ENCODE peak calls at places on chromosomes 13 and 19, in ten cellular contexts. One of them, this sample, is unnamed. For H3K4me1 and H3K27me3, the result is how much of the 10 kb centered on the place peaks cover.

GRCh38 chr13:46751811-46752635 is 44.9 kb downstream of the ESD start:
- DNase-seq in prostate gland: no peak
- DNase-seq in foreskin keratinocyte: no peak
- DNase-seq in lower lobe of right lung: no peak
- DNase-seq in fibroblast of lung: peak
- DNase-seq in psoas muscle: no peak
- DNase-seq in heart left ventricle: no peak
- DNase-seq in right atrium auricular region: no peak
- DNase-seq in ovary: no peak
- DNase-seq in mammary epithelial cell: no peak
- DNase-seq in this sample: peak

GRCh38 chr19:4014541-4015491 is 7.3 kb downstream of the PIAS4 start:
- DNase-seq in fibroblast of lung: no peak
- DNase-seq in prostate gland: no peak
- DNase-seq in ovary: no peak
- DNase-seq in mammary epithelial cell: no peak
- DNase-seq in heart left ventricle: peak
- DNase-seq in psoas muscle: peak
- DNase-seq in lower lobe of right lung: no peak
- DNase-seq in right atrium auricular region: no peak
- DNase-seq in foreskin keratinocyte: no peak
- DNase-seq in this sample: no peak

GRCh38 chr19:47406711-47407416 is 12.5 kb downstream of the MEIS3 start:
- DNase-seq in right atrium auricular region: no peak
- DNase-seq in lower lobe of right lung: no peak
- DNase-seq in mammary epithelial cell: no peak
- DNase-seq in fibroblast of lung: no peak
- DNase-seq in foreskin keratinocyte: no peak
- DNase-seq in ovary: no peak
- DNase-seq in psoas muscle: no peak
- DNase-seq in prostate gland: no peak
- DNase-seq in heart left ventricle: no peak
- DNase-seq in this sample: peak

GRCh38 chr19:34313188-34313587 is 51.8 kb upstream of the GPI start:
- DNase-seq in lower lobe of right lung: no peak
- DNase-seq in ovary: no peak
- DNase-seq in right atrium auricular region: no peak
- DNase-seq in fibroblast of lung: peak
- DNase-seq in foreskin keratinocyte: peak
- DNase-seq in mammary epithelial cell: peak
- DNase-seq in psoas muscle: no peak
- DNase-seq in prostate gland: no peak
- DNase-seq in heart left ventricle: no peak
- DNase-seq in this sample: no peak

GRCh38 chr19:49809155-49809986 is 3.7 kb downstream of the FUZ start:
- DNase-seq in right atrium auricular region: peak
- DNase-seq in psoas muscle: peak
- DNase-seq in lower lobe of right lung: peak
- DNase-seq in fibroblast of lung: peak
- DNase-seq in prostate gland: peak
- DNase-seq in foreskin keratinocyte: no peak
- DNase-seq in heart left ventricle: peak
- DNase-seq in mammary epithelial cell: no peak
- DNase-seq in ovary: peak
- DNase-seq in this sample: peak

GRCh38 chr19:3827306-3827705 is 41.1 kb upstream of the MATK start:
- DNase-seq in ovary: no peak
- DNase-seq in psoas muscle: no peak
- DNase-seq in fibroblast of lung: no peak
- DNase-seq in heart left ventricle: no peak
- DNase-seq in mammary epithelial cell: no peak
- DNase-seq in prostate gland: no peak
- DNase-seq in lower lobe of right lung: no peak
- DNase-seq in foreskin keratinocyte: no peak
- DNase-seq in right atrium auricular region: no peak
- DNase-seq in this sample: no peak

GRCh38 chr13:25215253-25215575 is 43.1 kb upstream of the AMER2 start:
- DNase-seq in prostate gland: no peak
- DNase-seq in fibroblast of lung: no peak
- DNase-seq in psoas muscle: no peak
- DNase-seq in foreskin keratinocyte: no peak
- DNase-seq in lower lobe of right lung: no peak
- DNase-seq in mammary epithelial cell: no peak
- DNase-seq in right atrium auricular region: no peak
- DNase-seq in heart left ventricle: no peak
- DNase-seq in ovary: no peak
- DNase-seq in this sample: no peak

GRCh38 chr19:18204394-18205179 is 745 bp upstream of the RAB3A start:
- DNase-seq in ovary: peak
- DNase-seq in lower lobe of right lung: no peak
- DNase-seq in heart left ventricle: peak
- DNase-seq in right atrium auricular region: no peak
- DNase-seq in fibroblast of lung: no peak
- DNase-seq in mammary epithelial cell: no peak
- DNase-seq in foreskin keratinocyte: no peak
- DNase-seq in prostate gland: no peak
- DNase-seq in psoas muscle: peak
- DNase-seq in this sample: peak

GRCh38 chr19:55212447-55212846 is 3.1 kb upstream of the PTPRH start:
- DNase-seq in lower lobe of right lung: no peak
- DNase-seq in fibroblast of lung: no peak
- DNase-seq in right atrium auricular region: no peak
- DNase-seq in heart left ventricle: no peak
- DNase-seq in foreskin keratinocyte: no peak
- DNase-seq in psoas muscle: no peak
- DNase-seq in prostate gland: no peak
- DNase-seq in mammary epithelial cell: no peak
- DNase-seq in ovary: no peak
- DNase-seq in this sample: no peak

GRCh38 chr13:41122838-41123237 is 9.8 kb downstream of the KBTBD6 start:
- DNase-seq in heart left ventricle: no peak
- DNase-seq in psoas muscle: no peak
- DNase-seq in ovary: no peak
- DNase-seq in foreskin keratinocyte: no peak
- DNase-seq in lower lobe of right lung: no peak
- DNase-seq in right atrium auricular region: no peak
- DNase-seq in mammary epithelial cell: peak
- DNase-seq in fibroblast of lung: no peak
- DNase-seq in prostate gland: no peak
- DNase-seq in this sample: no peak

GRCh38 chr19:41649827-41650226 is 23.0 kb upstream of the CEACAM4 start:
- DNase-seq in psoas muscle: no peak
- DNase-seq in right atrium auricular region: no peak
- DNase-seq in heart left ventricle: no peak
- DNase-seq in ovary: no peak
- DNase-seq in foreskin keratinocyte: no peak
- DNase-seq in lower lobe of right lung: no peak
- DNase-seq in fibroblast of lung: no peak
- DNase-seq in mammary epithelial cell: no peak
- DNase-seq in prostate gland: no peak
- DNase-seq in this sample: no peak

GRCh38 chr19:41641879-41642485 is 15.1 kb upstream of the CEACAM4 start:
- DNase-seq in fibroblast of lung: peak
- DNase-seq in prostate gland: peak
- DNase-seq in ovary: no peak
- DNase-seq in foreskin keratinocyte: no peak
- DNase-seq in right atrium auricular region: no peak
- DNase-seq in lower lobe of right lung: peak
- DNase-seq in mammary epithelial cell: peak
- DNase-seq in heart left ventricle: peak
- DNase-seq in psoas muscle: no peak
- DNase-seq in this sample: no peak

DNA sequence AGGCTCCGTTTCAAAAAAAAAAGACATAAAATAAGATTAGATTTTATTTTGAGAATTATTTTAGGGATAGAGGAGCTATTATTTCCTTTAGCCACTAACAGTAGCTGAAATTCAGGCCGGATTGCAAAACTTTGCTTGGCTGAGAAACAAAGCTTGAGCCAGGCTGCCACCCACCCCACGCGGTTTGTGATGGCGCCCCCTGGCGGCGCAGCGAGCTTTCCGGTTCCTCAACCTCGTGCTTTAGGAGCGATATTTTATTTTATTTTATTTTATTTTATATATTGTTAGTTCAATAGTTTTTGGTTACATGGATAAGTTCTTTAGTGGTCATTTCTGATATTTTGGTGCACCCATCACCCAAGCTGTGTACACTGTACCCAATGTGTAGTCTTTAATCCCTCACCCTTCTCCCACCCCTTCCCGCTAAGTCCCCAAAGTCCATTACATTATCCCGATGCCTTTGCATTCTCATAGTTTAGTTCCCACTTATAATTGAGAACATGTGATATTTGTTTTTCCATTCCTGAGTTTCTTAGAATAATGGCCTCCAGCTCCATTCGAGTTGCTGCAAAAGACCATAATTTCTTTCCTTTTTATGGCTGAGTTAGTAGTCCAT is 19.8 kb upstream of the CEACAM4 start:
- DNase-seq in ovary: no peak
- DNase-seq in foreskin keratinocyte: no peak
- DNase-seq in psoas muscle: no peak
- DNase-seq in lower lobe of right lung: peak
- DNase-seq in right atrium auricular region: no peak
- DNase-seq in mammary epithelial cell: no peak
- DNase-seq in heart left ventricle: no peak
- DNase-seq in fibroblast of lung: no peak
- DNase-seq in prostate gland: no peak
- DNase-seq in this sample: no peak
- TF ChIP-seq CTCF in ovary: no peak
- TF ChIP-seq CTCF in foreskin keratinocyte: peak
- TF ChIP-seq CTCF in psoas muscle: no peak
- TF ChIP-seq CTCF in lower lobe of right lung: peak
- TF ChIP-seq CTCF in right atrium auricular region: peak
- TF ChIP-seq CTCF in mammary epithelial cell: peak
- TF ChIP-seq CTCF in heart left ventricle: peak
- TF ChIP-seq CTCF in fibroblast of lung: peak
- TF ChIP-seq CTCF in prostate gland: peak
- TF ChIP-seq CTCF in this sample: peak

GRCh38 chr13:42350141-42350540 is 78.2 kb downstream of the AKAP11 start:
- DNase-seq in right atrium auricular region: no peak
- DNase-seq in mammary epithelial cell: no peak
- DNase-seq in heart left ventricle: no peak
- DNase-seq in prostate gland: no peak
- DNase-seq in psoas muscle: no peak
- DNase-seq in fibroblast of lung: no peak
- DNase-seq in ovary: no peak
- DNase-seq in lower lobe of right lung: no peak
- DNase-seq in foreskin keratinocyte: no peak
- DNase-seq in this sample: no peak

GRCh38 chr13:42348576-42348975 is 76.6 kb downstream of the AKAP11 start:
- DNase-seq in heart left ventricle: no peak
- DNase-seq in psoas muscle: no peak
- DNase-seq in prostate gland: no peak
- DNase-seq in lower lobe of right lung: no peak
- DNase-seq in foreskin keratinocyte: no peak
- DNase-seq in ovary: no peak
- DNase-seq in right atrium auricular region: no peak
- DNase-seq in fibroblast of lung: no peak
- DNase-seq in mammary epithelial cell: no peak
- DNase-seq in this sample: no peak

GRCh38 chr13:42345367-42345766 is 73.4 kb downstream of the AKAP11 start:
- DNase-seq in fibroblast of lung: no peak
- DNase-seq in ovary: no peak
- DNase-seq in psoas muscle: no peak
- DNase-seq in prostate gland: no peak
- DNase-seq in mammary epithelial cell: no peak
- DNase-seq in right atrium auricular region: no peak
- DNase-seq in heart left ventricle: no peak
- DNase-seq in lower lobe of right lung: no peak
- DNase-seq in foreskin keratinocyte: no peak
- DNase-seq in this sample: no peak
- H3K4me1 ChIP-seq in fibroblast of lung: under half
- H3K4me1 ChIP-seq in ovary: under half
- H3K4me1 ChIP-seq in psoas muscle: under half
- H3K4me1 ChIP-seq in prostate gland: under half
- H3K4me1 ChIP-seq in mammary epithelial cell: under half
- H3K4me1 ChIP-seq in right atrium auricular region: under half
- H3K4me1 ChIP-seq in heart left ventricle: under half
- H3K4me1 ChIP-seq in lower lobe of right lung: under half
- H3K4me1 ChIP-seq in foreskin keratinocyte: under half
- H3K4me1 ChIP-seq in this sample: under half

GRCh38 chr13:111533900-111534645 is 213.6 kb downstream of the TEX29 start:
- DNase-seq in ovary: no peak
- DNase-seq in prostate gland: no peak
- DNase-seq in psoas muscle: no peak
- DNase-seq in lower lobe of right lung: no peak
- DNase-seq in fibroblast of lung: no peak
- DNase-seq in mammary epithelial cell: no peak
- DNase-seq in right atrium auricular region: no peak
- DNase-seq in heart left ventricle: no peak
- DNase-seq in foreskin keratinocyte: no peak
- DNase-seq in this sample: no peak
- H3K27me3 ChIP-seq in ovary: under half
- H3K27me3 ChIP-seq in prostate gland: under half
- H3K27me3 ChIP-seq in psoas muscle: under half
- H3K27me3 ChIP-seq in lower lobe of right lung: half or more
- H3K27me3 ChIP-seq in fibroblast of lung: under half
- H3K27me3 ChIP-seq in mammary epithelial cell: under half
- H3K27me3 ChIP-seq in right atrium auricular region: under half
- H3K27me3 ChIP-seq in heart left ventricle: half or more
- H3K27me3 ChIP-seq in foreskin keratinocyte: under half
- H3K27me3 ChIP-seq in this sample: under half

GRCh38 chr13:72565893-72566292 is 161.5 kb downstream of the MZT1 start:
- DNase-seq in psoas muscle: no peak
- DNase-seq in right atrium auricular region: no peak
- DNase-seq in fibroblast of lung: no peak
- DNase-seq in prostate gland: no peak
- DNase-seq in lower lobe of right lung: no peak
- DNase-seq in heart left ventricle: no peak
- DNase-seq in foreskin keratinocyte: no peak
- DNase-seq in ovary: no peak
- DNase-seq in mammary epithelial cell: no peak
- DNase-seq in this sample: no peak
- TF ChIP-seq CTCF in psoas muscle: peak
- TF ChIP-seq CTCF in right atrium auricular region: peak
- TF ChIP-seq CTCF in fibroblast of lung: peak
- TF ChIP-seq CTCF in prostate gland: peak
- TF ChIP-seq CTCF in lower lobe of right lung: peak
- TF ChIP-seq CTCF in heart left ventricle: peak
- TF ChIP-seq CTCF in foreskin keratinocyte: peak
- TF ChIP-seq CTCF in ovary: no peak
- TF ChIP-seq CTCF in mammary epithelial cell: peak
- TF ChIP-seq CTCF in this sample: peak

This sample was measured in left lung.